ENCODE peak calls at places on chromosome 5, in four cellular contexts. K, W, U and F are unnamed samples.

GRCh38 chr5:153562189-153562588 is 71.7 kb downstream of the GRIA1 start:
- DNase-seq in U (no peak), K (no peak), W (no peak), F (no peak)

GRCh38 chr5:3607541-3608147 is 12.0 kb downstream of the IRX1 start:
- DNase-seq in U (no peak), K (no peak), W (no peak), F (no peak)

GRCh38 chr5:39360483-39361071 is 3.7 kb downstream of the C9 start:
- DNase-seq in W (no peak), U (no peak), K (no peak), F (no peak)

GRCh38 chr5:172748341-172748843 is 22.6 kb downstream of the DUSP1 start:
- DNase-seq in W (no peak), K (no peak), U (no peak), F (no peak)

GRCh38 chr5:135446186-135446585 is 962 bp downstream of the DCANP1 start:
- DNase-seq in K (no peak), W (no peak), U (no peak), F (no peak)

GRCh38 chr5:39099831-39100230 is 25.6 kb upstream of the RICTOR start:
- DNase-seq in K (no peak), W (no peak), U (no peak), F (no peak)

GRCh38 chr5:79464695-79465332 is 49.1 kb downstream of the HOMER1 start:
- DNase-seq in W (no peak), U (peak), K (no peak), F (peak)

GRCh38 chr5:135450328-135450727 is 1.8 kb downstream of the TIFAB start:
- DNase-seq in W (no peak), K (no peak), U (no peak), F (no peak)

GRCh38 chr5:16707168-16707868 is 90.5 kb upstream of the RETREG1 start:
- DNase-seq in W (no peak), U (no peak), K (no peak), F (no peak)

GRCh38 chr5:78665519-78665918 is 16.9 kb upstream of the LHFPL2 start:
- DNase-seq in K (no peak), U (no peak), W (no peak), F (no peak)

GRCh38 chr5:69225859-69226258 is 8.8 kb upstream of the CDK7 start:
- DNase-seq in K (no peak), U (no peak), W (no peak), F (no peak)

GRCh38 chr5:95406426-95407093 is 15.4 kb downstream of the FAM81B start:
- DNase-seq in U (no peak), W (no peak), K (no peak), F (no peak)

GRCh38 chr5:142014911-142015584 is 2.2 kb upstream of the GNPDA1 start:
- DNase-seq in U (peak), W (peak), K (peak), F (peak)

GRCh38 chr5:83485842-83486241 is 14.3 kb downstream of the VCAN start:
- DNase-seq in K (no peak), U (no peak), W (no peak), F (no peak)

GRCh38 chr5:42951169-42951846 is 88.8 kb downstream of the ANXA2R start:
- DNase-seq in U (peak), K (peak), W (peak), F (peak)

GRCh38 chr5:124289641-124290201 is 456.7 kb downstream of the ZNF608 start:
- DNase-seq in U (no peak), K (peak), W (no peak), F (no peak)

GRCh38 chr5:43314724-43315123 is 1.5 kb upstream of the HMGCS1 start:
- DNase-seq in W (no peak), K (no peak), U (no peak), F (no peak)

DNA sequence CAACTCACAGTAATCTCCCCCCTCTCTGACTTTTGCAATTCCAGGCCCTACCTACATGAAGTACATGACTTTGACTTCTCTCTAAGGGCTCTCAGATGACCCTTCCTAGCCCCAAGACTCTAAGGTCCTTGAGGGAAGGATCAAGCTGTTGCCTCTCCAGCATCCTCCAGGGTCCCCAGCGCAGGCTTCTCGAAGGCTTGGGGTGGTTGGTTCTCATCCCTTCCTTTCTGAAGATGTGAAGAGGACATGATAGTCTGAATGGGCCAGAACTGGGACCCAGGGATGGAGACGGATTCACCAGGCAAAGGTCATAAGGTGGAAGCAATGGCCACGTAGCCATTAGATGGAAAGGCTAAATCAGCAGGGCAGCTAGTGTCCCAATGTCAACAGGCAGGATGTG is 86.8 kb downstream of the NRG2 start:
- DNase-seq in W (no peak), K (no peak), U (no peak), F (no peak)
- TF ChIP-seq CTCF in W (no peak), K (no peak), U (no peak), F (no peak)

GRCh38 chr5:57097526-57097925 is 76.3 kb upstream of the GPBP1 start:
- DNase-seq in U (no peak), W (no peak), K (no peak), F (no peak)

GRCh38 chr5:57094753-57095683 is 78.8 kb upstream of the GPBP1 start:
- DNase-seq in K (no peak), U (no peak), W (no peak), F (no peak)
- TF ChIP-seq CTCF in K (no peak), U (peak), W (no peak), F (no peak)

DNA sequence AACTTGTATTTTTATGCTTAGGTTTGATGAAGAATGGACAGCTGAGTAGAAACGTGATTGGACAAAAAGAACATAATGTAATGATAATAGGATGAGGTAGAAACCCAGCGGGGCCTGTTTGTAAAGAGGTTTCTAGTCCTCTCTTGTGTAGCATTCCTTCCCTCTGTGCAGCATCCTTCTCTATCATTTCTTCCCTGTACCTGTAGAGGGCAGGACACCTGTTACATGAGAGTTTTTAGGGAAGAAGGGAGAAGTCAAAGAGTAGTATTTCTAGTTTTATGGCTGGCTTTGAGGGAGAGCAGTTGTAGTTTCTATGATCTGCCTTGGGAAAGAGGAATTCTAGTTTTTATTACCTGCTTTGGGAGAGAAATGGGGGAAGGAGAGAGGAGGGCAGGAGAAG is 162.1 kb upstream of the FST start:
- DNase-seq in U (no peak), W (no peak), K (no peak), F (no peak)
- TF ChIP-seq CTCF in U (no peak), W (no peak), K (no peak), F (no peak)

GRCh38 chr5:120092649-120093048 is 371.5 kb upstream of the PRR16 start:
- DNase-seq in K (no peak), W (no peak), U (no peak), F (no peak)
- TF ChIP-seq CTCF in K (no peak), W (no peak), U (no peak), F (no peak)

DNA sequence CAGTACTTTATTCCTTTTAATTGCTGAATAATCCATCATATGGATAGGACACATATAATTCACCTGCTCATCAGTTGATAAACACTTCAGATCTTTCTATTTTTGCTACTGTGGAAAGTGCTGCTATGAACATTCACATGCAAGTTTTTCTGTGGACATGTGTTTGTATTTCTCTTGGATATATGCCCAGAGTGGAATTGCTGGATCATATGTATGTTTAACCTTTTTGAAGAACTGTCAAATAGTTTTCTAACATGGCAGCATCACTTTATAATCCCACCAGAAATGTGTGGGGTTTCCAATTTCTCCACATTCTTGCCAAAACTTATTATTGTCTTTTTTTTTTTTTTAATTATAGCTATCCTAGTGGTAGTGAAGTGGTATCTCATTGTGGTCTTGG is 15.1 kb downstream of the CARTPT start:
- DNase-seq in W (no peak), U (no peak), K (no peak), F (no peak)
- TF ChIP-seq CTCF in W (no peak), U (no peak), K (no peak), F (no peak)

GRCh38 chr5:35647712-35648111 is 30.0 kb downstream of the SPEF2 start:
- DNase-seq in W (no peak), U (no peak), K (no peak), F (no peak)

GRCh38 chr5:35647128-35647527 is 29.5 kb downstream of the SPEF2 start:
- DNase-seq in K (no peak), W (no peak), U (no peak), F (no peak)

GRCh38 chr5:35656721-35657120 is 39.1 kb downstream of the SPEF2 start:
- DNase-seq in K (no peak), U (no peak), W (no peak), F (no peak)

GRCh38 chr5:35651002-35651756 is 33.5 kb downstream of the SPEF2 start:
- DNase-seq in U (peak), K (peak), W (peak), F (peak)
- TF ChIP-seq CTCF in U (peak), K (peak), W (peak), F (peak)